ENCODE peak calls at places on chromosomes 6 and 20, in eight cellular contexts. I is IMR-90, M is tibial artery, Q is HFFc6, G is progenitor cell of endocrine pancreas, L is astrocyte of the spinal cord, J is GM20000, V is GM13976. D is an unnamed sample.

GRCh38 chr6:44734886-44735630 is 347.6 kb downstream of the CDC5L start:
- DNase-seq in I (no peak), M (no peak), Q (no peak), G (no peak), L (no peak), J (no peak), V (no peak), D (no peak)

GRCh38 chr6:26596579-26597388 is at the start of gene ABT1:
- DNase-seq in I (peak), M (peak), Q (peak), G (peak), L (peak), J (peak), V (peak), D (peak)

GRCh38 chr20:46575794-46576495 is 25.5 kb upstream of the OCSTAMP start:
- DNase-seq in I (no peak), M (no peak), Q (no peak), G (no peak), L (no peak), J (no peak), V (no peak), D (no peak)

GRCh38 chr6:166587631-166588413 is 1.3 kb upstream of the RAMACL start:
- DNase-seq in I (no peak), M (no peak), Q (no peak), G (no peak), L (no peak), J (peak), V (peak), D (peak)

GRCh38 chr6:96470296-96470695 is 51.3 kb upstream of the UFL1 start:
- DNase-seq in I (no peak), M (no peak), Q (no peak), G (no peak), L (no peak), J (no peak), V (no peak), D (no peak)

GRCh38 chr6:94622784-94623183 is 954.6 kb upstream of the MANEA start:
- DNase-seq in I (no peak), M (no peak), Q (no peak), G (no peak), L (no peak), J (no peak), V (no peak), D (no peak)

GRCh38 chr6:128516514-128516898 is 3.9 kb downstream of the PTPRK start:
- DNase-seq in I (peak), M (no peak), Q (peak), G (no peak), L (peak), J (no peak), V (no peak), D (no peak)

GRCh38 chr6:165222315-165223025 is 86.9 kb downstream of the C6orf118 start:
- DNase-seq in I (no peak), M (no peak), Q (no peak), G (no peak), L (no peak), J (no peak), V (no peak), D (no peak)

GRCh38 chr20:63101781-63102719 is 95.3 kb upstream of the BHLHE23 start:
- DNase-seq in I (peak), M (no peak), Q (no peak), G (no peak), L (peak), J (peak), V (peak), D (peak)

GRCh38 chr6:160331753-160332152 is 16.4 kb upstream of the SLC22A3 start:
- DNase-seq in I (no peak), M (no peak), Q (no peak), G (no peak), L (no peak), J (no peak), V (no peak), D (no peak)

GRCh38 chr20:53828673-53829085 is 235.0 kb upstream of the ZNF217 start:
- DNase-seq in I (peak), M (peak), Q (peak), G (no peak), L (peak), J (no peak), V (no peak), D (no peak)

GRCh38 chr6:159758031-159759001 is 3.5 kb upstream of the ACAT2 start:
- DNase-seq in I (peak), M (no peak), Q (peak), G (no peak), L (peak), J (no peak), V (no peak), D (no peak)

GRCh38 chr6:35737413-35738211 is 780 bp downstream of the ARMC12 start:
- DNase-seq in I (peak), M (no peak), Q (peak), G (no peak), L (peak), J (peak), V (peak), D (peak)

GRCh38 chr20:46575394-46575793 is 24.9 kb upstream of the OCSTAMP start:
- DNase-seq in I (no peak), M (no peak), Q (no peak), G (no peak), L (no peak), J (no peak), V (no peak), D (no peak)

GRCh38 chr6:52910091-52910490 is 593 bp upstream of the GSTA3 start:
- DNase-seq in I (no peak), M (no peak), Q (peak), G (no peak), L (peak), J (no peak), V (no peak), D (no peak)

GRCh38 chr6:168746013-168746412 is 305.0 kb downstream of the SMOC2 start:
- DNase-seq in I (no peak), M (no peak), Q (no peak), G (no peak), L (no peak), J (no peak), V (no peak), D (no peak)

GRCh38 chr6:114323784-114324183 is 19.0 kb downstream of the HS3ST5 start:
- DNase-seq in I (no peak), M (no peak), Q (no peak), G (no peak), L (no peak), J (no peak), V (no peak), D (no peak)

GRCh38 chr6:40907198-40907701 is 131.8 kb downstream of the UNC5CL start:
- DNase-seq in I (peak), M (no peak), Q (peak), G (no peak), L (peak), J (no peak), V (no peak), D (no peak)

GRCh38 chr6:110296151-110297028 is 61.8 kb downstream of the METTL24 start:
- DNase-seq in I (no peak), M (no peak), Q (no peak), G (no peak), L (no peak), J (no peak), V (no peak), D (no peak)

GRCh38 chr6:13666194-13667105 is 45.2 kb downstream of the RANBP9 start:
- DNase-seq in I (no peak), M (no peak), Q (no peak), G (no peak), L (no peak), J (no peak), V (no peak), D (no peak)

GRCh38 chr6:82248233-82248735 is 740 bp upstream of the IBTK start:
- DNase-seq in I (peak), M (no peak), Q (peak), G (no peak), L (peak), J (peak), V (peak), D (peak)
- TF ChIP-seq CTCF in I (no peak), M (no peak), Q (no peak), G (no peak), L (no peak), J (no peak), V (no peak), D (no peak)

GRCh38 chr20:7375905-7376304 is 564.4 kb downstream of the HAO1 start:
- DNase-seq in I (peak), M (no peak), Q (peak), G (no peak), L (peak), J (no peak), V (peak), D (no peak)
- TF ChIP-seq CTCF in I (peak), M (peak), Q (peak), G (peak), L (peak), J (no peak), V (no peak), D (peak)

GRCh38 chr6:89352329-89353117 is at the start of gene UBE2J1:
- DNase-seq in I (peak), M (peak), Q (peak), G (peak), L (peak), J (peak), V (peak), D (peak)
- TF ChIP-seq CTCF in I (no peak), M (no peak), Q (no peak), G (no peak), L (no peak), J (no peak), V (no peak), D (no peak)

GRCh38 chr6:70651326-70651905 is 16.3 kb upstream of the SMAP1 start:
- DNase-seq in I (no peak), M (no peak), Q (no peak), G (no peak), L (no peak), J (no peak), V (peak), D (no peak)
- TF ChIP-seq CTCF in I (no peak), M (no peak), Q (no peak), G (no peak), L (no peak), J (no peak), V (no peak), D (no peak)

DNA sequence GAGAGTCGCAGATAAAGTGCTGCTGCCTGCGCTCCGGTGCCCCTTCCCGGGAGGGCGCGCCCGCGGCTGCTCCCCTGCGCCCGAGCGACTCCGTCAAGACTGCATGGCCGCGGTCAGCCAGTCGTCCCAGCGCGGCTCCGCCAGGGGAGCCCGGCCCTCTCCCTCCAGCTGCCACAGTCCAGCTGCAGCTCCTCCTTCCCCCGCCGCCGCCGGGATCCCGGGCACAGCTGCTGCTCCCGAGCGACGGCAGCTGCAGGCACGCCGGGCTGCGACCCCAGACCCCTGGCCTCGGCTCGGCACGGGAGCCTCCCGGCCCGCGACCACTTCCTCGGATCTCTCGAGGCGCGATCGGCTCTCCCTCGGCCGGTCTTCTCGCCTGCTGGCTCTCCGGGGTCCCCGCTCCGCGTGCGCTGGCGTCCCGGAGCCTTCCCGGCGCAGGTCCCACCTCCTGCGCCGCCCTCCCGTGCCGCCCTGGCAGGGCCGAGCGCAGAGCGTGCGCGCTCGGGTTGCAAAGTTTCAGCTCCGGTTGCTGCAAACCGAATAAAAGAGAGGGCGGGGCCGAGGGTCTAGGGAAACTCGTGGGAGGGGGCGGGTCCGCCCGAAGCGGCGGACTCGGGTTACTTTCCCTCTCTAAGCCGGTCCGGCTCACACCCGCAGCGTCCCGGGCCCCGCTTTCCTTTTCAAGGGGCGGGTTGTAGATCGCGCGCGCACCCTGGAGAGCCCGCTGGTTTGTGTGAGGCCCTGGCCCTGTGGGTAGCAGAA is at the start of gene CNKSR3:
- DNase-seq in I (peak), M (peak), Q (peak), G (peak), L (peak), J (peak), V (peak), D (peak)
- TF ChIP-seq CTCF in I (peak), M (peak), Q (no peak), G (peak), L (no peak), J (no peak), V (no peak), D (no peak)

DNA sequence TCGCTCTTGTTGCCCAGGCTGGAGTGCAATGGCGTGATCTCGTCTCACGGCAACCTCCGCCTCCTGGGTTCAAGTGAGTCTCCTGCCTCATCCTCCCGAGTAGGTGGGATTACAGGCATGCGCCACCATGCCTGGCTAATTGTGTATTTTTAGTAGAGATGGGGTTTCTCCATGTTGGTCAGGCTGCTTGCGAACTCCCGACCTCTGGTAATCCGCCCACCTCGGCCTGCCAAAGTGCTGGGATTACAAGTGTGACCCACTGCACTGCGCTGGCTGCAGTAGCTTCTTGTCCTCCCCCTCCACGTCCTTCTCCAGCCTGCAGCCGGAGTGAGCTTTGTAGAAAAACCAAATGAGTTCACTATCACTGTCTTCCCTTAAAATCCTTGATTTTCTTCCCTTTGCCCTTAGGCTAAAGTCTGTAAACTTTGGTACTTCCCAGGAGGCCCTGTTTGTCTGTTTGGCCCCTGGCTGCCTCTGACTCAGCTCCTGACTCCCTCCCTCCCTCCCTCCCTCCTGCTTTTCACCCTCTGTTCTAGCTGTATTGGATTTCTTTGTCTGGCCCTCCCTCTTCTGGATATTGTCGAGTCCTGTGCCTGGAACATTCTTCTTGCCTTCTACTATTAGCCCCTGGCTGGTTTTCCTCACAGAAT is 12.9 kb downstream of the PARD6B start:
- DNase-seq in I (peak), M (peak), Q (peak), G (no peak), L (peak), J (no peak), V (no peak), D (no peak)
- TF ChIP-seq CTCF in I (peak), M (peak), Q (peak), G (no peak), L (peak), J (no peak), V (no peak), D (no peak)

DNA sequence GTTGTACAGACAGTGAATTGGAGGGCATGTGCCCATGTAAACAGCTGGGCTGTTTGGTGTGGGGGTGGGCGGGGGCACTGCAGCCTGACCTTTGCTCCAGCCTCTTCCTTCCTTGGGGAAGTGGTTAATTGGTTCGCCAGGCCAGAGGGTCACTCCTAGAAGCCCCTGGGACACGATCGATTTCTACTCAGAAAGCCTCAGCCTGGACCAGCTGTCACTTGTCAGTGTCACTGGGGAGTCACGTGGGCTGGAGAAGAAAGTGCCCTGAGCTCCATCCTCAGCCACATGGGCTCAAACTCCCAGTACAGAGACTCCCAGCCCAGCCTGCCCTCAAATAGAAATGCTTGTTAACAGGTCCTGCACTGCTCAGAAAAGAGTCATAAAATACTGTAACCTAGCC is 423.8 kb upstream of the SULF2 start:
- DNase-seq in I (no peak), M (no peak), Q (no peak), G (no peak), L (no peak), J (no peak), V (no peak), D (no peak)
- TF ChIP-seq CTCF in I (no peak), M (no peak), Q (no peak), G (no peak), L (no peak), J (no peak), V (no peak), D (no peak)

DNA sequence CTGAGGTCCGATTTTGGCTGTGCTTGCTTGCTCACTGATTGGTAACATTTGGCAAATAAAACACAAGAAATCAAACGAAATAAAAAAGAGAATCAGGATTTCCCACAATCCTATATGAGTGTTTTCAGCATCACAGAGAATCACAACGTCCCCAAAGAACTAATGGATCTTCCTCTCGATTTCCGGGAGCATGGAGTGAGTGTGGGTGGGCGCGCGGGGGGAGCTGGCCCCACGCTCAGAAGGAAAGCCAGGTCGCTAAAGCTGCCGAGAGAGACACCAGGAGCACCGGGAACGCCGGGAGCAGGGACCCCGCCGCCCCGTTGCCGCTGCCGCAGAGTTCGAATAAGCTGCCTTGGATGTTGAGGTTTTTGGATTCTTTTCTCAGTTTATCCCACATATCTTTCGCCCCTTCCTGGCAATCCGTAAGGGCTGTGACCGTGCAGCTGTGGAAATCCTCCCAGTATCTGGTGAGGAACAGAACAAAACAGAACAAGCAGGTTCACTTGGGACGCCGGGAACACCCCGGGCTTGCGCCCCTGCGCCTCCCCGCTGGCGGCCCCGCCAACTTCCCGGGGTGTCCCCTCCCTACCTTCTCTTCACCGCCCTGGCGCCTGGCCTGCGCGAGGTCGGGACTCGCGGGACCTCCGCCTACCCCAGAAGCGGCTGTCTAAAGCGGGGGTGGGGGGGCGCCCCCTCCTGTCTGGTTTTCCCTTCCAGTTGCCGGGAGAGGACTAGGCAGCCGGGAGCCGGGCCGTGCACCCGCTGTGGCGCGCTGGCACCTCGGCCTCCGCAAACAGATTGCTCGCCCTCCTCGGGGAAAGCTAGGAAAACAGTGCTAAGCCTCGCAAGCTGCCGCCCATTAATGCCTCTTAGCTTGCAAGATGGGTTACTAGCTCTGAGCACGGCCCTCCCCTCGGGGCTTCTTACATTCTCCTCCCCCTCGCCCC is 7.7 kb downstream of the NRN1 start:
- DNase-seq in I (no peak), M (no peak), Q (no peak), G (no peak), L (peak), J (peak), V (peak), D (peak)
- TF ChIP-seq CTCF in I (no peak), M (no peak), Q (peak), G (no peak), L (peak), J (no peak), V (no peak), D (no peak)

DNA sequence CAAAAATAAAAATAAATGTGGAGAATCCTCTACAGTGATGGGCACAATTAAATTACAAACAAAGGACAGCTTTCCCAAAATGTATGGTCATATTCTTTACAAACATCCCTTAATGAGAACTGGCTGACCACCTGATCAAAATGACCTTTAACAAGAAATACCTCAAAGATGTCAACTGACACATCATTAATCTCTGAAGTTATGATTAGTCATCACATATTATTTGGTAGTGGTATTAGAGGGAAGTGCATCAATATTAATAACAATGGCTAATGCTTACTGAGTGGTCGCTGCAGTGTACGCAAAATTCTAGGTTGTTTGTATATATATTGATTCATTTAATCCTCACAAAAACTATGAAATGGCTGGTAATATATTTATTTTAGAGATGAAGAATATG is 340.6 kb downstream of the GJA1 start:
- DNase-seq in I (no peak), M (no peak), Q (no peak), G (no peak), L (no peak), J (no peak), V (no peak), D (no peak)
- TF ChIP-seq CTCF in I (no peak), M (no peak), Q (no peak), G (no peak), L (no peak), J (no peak), V (no peak), D (no peak)